ENCODE peak calls at places on chromosomes 6 and 20, in seven cellular contexts. N is activated naive CD8-positive, alpha-beta T cell treated with anti-CD3 and anti-CD28 coated beads, Interleukin-2, amount 10 ng/mL, durations not matched to agents 7 days and 5 days; J is iris pigment epithelial cell; K is stimulated activated CD8-positive, alpha-beta memory T cell treated with anti-CD3 and anti-CD28 coated beads, Interleukin-4, amount 100 ng/mL, for 24 hours; R is EH; W is heart left ventricle; H is T-cell. M is an unnamed sample.

GRCh38 chr20:63881451-63882226 is 13.3 kb upstream of the DNAJC5 start:
- DNase-seq in N (no peak), J (no peak), K (no peak), R (no peak), W (no peak), H (no peak), M (no peak)

GRCh38 chr20:32440069-32440757 is 82.1 kb downstream of the ASXL1 start:
- DNase-seq in N (no peak), J (no peak), K (no peak), R (no peak), W (no peak), H (no peak), M (no peak)

GRCh38 chr20:15909995-15910394 is 663.3 kb downstream of the KIF16B start:
- DNase-seq in N (no peak), J (no peak), K (no peak), R (no peak), W (no peak), H (no peak), M (no peak)

GRCh38 chr6:42239736-42240375 is 22.2 kb upstream of the MRPS10 start:
- DNase-seq in N (no peak), J (peak), K (no peak), R (peak), W (no peak), H (no peak), M (no peak)

GRCh38 chr20:17654649-17655285 is 27.3 kb downstream of the RRBP1 start:
- DNase-seq in N (no peak), J (peak), K (no peak), R (peak), W (no peak), H (no peak), M (no peak)

GRCh38 chr6:39416728-39417127 is 94.2 kb upstream of the KCNK16 start:
- DNase-seq in N (no peak), J (peak), K (no peak), R (peak), W (no peak), H (no peak), M (no peak)

GRCh38 chr6:153511896-153512496 is 380.9 kb upstream of the RGS17 start:
- DNase-seq in N (no peak), J (peak), K (no peak), R (peak), W (no peak), H (no peak), M (no peak)

GRCh38 chr6:146950351-146950835 is 253.8 kb upstream of the STXBP5 start:
- DNase-seq in N (no peak), J (peak), K (no peak), R (no peak), W (no peak), H (no peak), M (peak)

GRCh38 chr20:52457826-52458225 is 266.2 kb upstream of the ZFP64 start:
- DNase-seq in N (no peak), J (no peak), K (no peak), R (peak), W (no peak), H (no peak), M (no peak)

GRCh38 chr6:134826889-134827737 is 122.8 kb downstream of the ALDH8A1 start:
- DNase-seq in N (no peak), J (peak), K (no peak), R (peak), W (peak), H (no peak), M (no peak)

GRCh38 chr20:59221049-59221748 is 57.6 kb downstream of the ZNF831 start:
- DNase-seq in N (no peak), J (no peak), K (no peak), R (no peak), W (peak), H (no peak), M (no peak)

GRCh38 chr20:42193119-42193518 is 574.9 kb upstream of the CHD6 start:
- DNase-seq in N (no peak), J (no peak), K (no peak), R (no peak), W (no peak), H (no peak), M (no peak)

GRCh38 chr6:49462599-49462926 is 490 bp downstream of the MMUT start:
- DNase-seq in N (no peak), J (no peak), K (no peak), R (no peak), W (no peak), H (no peak), M (no peak)

GRCh38 chr6:161100072-161100471 is 108.5 kb downstream of the MAP3K4 start:
- DNase-seq in N (no peak), J (no peak), K (no peak), R (no peak), W (no peak), H (no peak), M (no peak)

GRCh38 chr6:70282906-70283461 is 19.9 kb downstream of the COL9A1 start:
- DNase-seq in N (no peak), J (no peak), K (no peak), R (no peak), W (no peak), H (no peak), M (no peak)

GRCh38 chr6:42390228-42390934 is 61.3 kb downstream of the TRERF1 start:
- DNase-seq in N (peak), J (no peak), K (peak), R (no peak), W (no peak), H (peak), M (peak)

GRCh38 chr20:49886571-49887203 is 28.6 kb downstream of the SPATA2 start:
- DNase-seq in N (no peak), J (no peak), K (no peak), R (no peak), W (no peak), H (no peak), M (no peak)

GRCh38 chr20:62979876-62980373 is 26.8 kb downstream of the BHLHE23 start:
- DNase-seq in N (no peak), J (no peak), K (no peak), R (no peak), W (no peak), H (no peak), M (no peak)

GRCh38 chr6:29626948-29627761 is 5.8 kb downstream of the GABBR1 start:
- DNase-seq in N (no peak), J (no peak), K (no peak), R (peak), W (no peak), H (no peak), M (no peak)

GRCh38 chr6:1184318-1184717 is 127.6 kb upstream of the FOXQ1 start:
- DNase-seq in N (no peak), J (no peak), K (no peak), R (no peak), W (no peak), H (no peak), M (no peak)

GRCh38 chr6:142746524-142746923 is 198.5 kb downstream of the HIVEP2 start:
- DNase-seq in N (no peak), J (no peak), K (peak), R (peak), W (no peak), H (peak), M (no peak)

GRCh38 chr20:9287062-9287461 is 218.2 kb downstream of the PLCB4 start:
- DNase-seq in N (no peak), J (peak), K (no peak), R (no peak), W (no peak), H (no peak), M (no peak)

GRCh38 chr20:56417911-56418310 is 5.9 kb downstream of the CASS4 start:
- DNase-seq in N (no peak), J (peak), K (no peak), R (peak), W (no peak), H (no peak), M (no peak)

GRCh38 chr6:109508166-109508860 is 25.3 kb upstream of the ZBTB24 start:
- DNase-seq in N (no peak), J (no peak), K (no peak), R (no peak), W (no peak), H (no peak), M (no peak)

GRCh38 chr20:24100370-24101011 is 111.9 kb upstream of the GGTLC1 start:
- DNase-seq in N (peak), J (peak), K (peak), R (peak), W (peak), H (peak), M (peak)

GRCh38 chr6:52098649-52099184 is 11.3 kb upstream of the PKHD1 start:
- DNase-seq in N (no peak), J (no peak), K (no peak), R (no peak), W (no peak), H (no peak), M (no peak)

GRCh38 chr6:167399599-167399998 is 74.7 kb downstream of the TTLL2 start:
- DNase-seq in N (no peak), J (no peak), K (no peak), R (no peak), W (no peak), H (no peak), M (no peak)

GRCh38 chr6:31464252-31465184 is 33.4 kb upstream of the MICB start:
- DNase-seq in N (no peak), J (no peak), K (no peak), R (no peak), W (no peak), H (no peak), M (no peak)

GRCh38 chr6:28104392-28105250 is 19.8 kb upstream of the ZSCAN16 start:
- DNase-seq in N (peak), J (peak), K (peak), R (peak), W (peak), H (peak), M (peak)

GRCh38 chr6:112282217-112282616 is 27.9 kb upstream of the LAMA4 start:
- DNase-seq in N (no peak), J (peak), K (no peak), R (peak), W (peak), H (no peak), M (no peak)

GRCh38 chr20:14264869-14265268 is 72.5 kb downstream of the FLRT3 start:
- DNase-seq in N (no peak), J (peak), K (no peak), R (peak), W (no peak), H (no peak), M (no peak)

M was measured in activated T-helper 1 cell treated with anti-CD3 and anti-CD28 coated beads, Interleukin-12 subunit alpha, Interleukin-12 subunit beta, Interleukin-2, Interleukin-4 antibody, amounts not matched to agents 30 ng/mL and 10 ng/mL and 1 ng/mL, durations not matched to agents 14 hours and 24 hours and 36 hours.